ENCODE peak calls at places on chromosomes 5 and 9, in four cellular contexts. W, O, Q and L are unnamed samples.

GRCh38 chr9:86020731-86021130 is 78.6 kb downstream of the GOLM1 start:
- DNase-seq in Q (no peak), W (no peak), O (no peak), L (no peak)

GRCh38 chr9:120579139-120579749 is 723 bp downstream of the CDK5RAP2 start:
- DNase-seq in O (no peak), Q (no peak), W (peak), L (no peak)

GRCh38 chr9:93039456-93039855 is 19.0 kb upstream of the SUSD3 start:
- DNase-seq in O (no peak), W (no peak), Q (no peak), L (no peak)

GRCh38 chr9:89746385-89747116 is 141.7 kb downstream of the GADD45G start:
- DNase-seq in O (peak), Q (no peak), W (no peak), L (no peak)

GRCh38 chr9:16744386-16744785 is 126.1 kb downstream of the BNC2 start:
- DNase-seq in O (no peak), W (peak), Q (no peak), L (no peak)

GRCh38 chr9:22742401-22742800 is 295.8 kb downstream of the DMRTA1 start:
- DNase-seq in W (peak), O (no peak), Q (no peak), L (no peak)

GRCh38 chr9:118336952-118337349 is 632.7 kb downstream of the TLR4 start:
- DNase-seq in Q (no peak), O (no peak), W (no peak), L (no peak)

GRCh38 chr9:129435272-129435671 is 185.6 kb downstream of the C9orf50 start:
- DNase-seq in Q (no peak), W (no peak), O (no peak), L (no peak)

GRCh38 chr9:79592736-79593493 is 21.1 kb downstream of the TLE4 start:
- DNase-seq in W (no peak), Q (no peak), O (no peak), L (no peak)

GRCh38 chr9:136538599-136539426 is 7.0 kb downstream of the NOTCH1 start:
- DNase-seq in Q (no peak), W (no peak), O (no peak), L (no peak)

GRCh38 chr5:138792181-138792808 is 39.1 kb downstream of the CTNNA1 start:
- DNase-seq in O (no peak), Q (no peak), W (no peak), L (no peak)

GRCh38 chr5:103211858-103212500 is 46.6 kb upstream of the MACIR start:
- DNase-seq in O (no peak), W (no peak), Q (no peak), L (no peak)

GRCh38 chr5:38999037-38999436 is 75.2 kb downstream of the RICTOR start:
- DNase-seq in O (no peak), W (no peak), Q (no peak), L (no peak)

DNA sequence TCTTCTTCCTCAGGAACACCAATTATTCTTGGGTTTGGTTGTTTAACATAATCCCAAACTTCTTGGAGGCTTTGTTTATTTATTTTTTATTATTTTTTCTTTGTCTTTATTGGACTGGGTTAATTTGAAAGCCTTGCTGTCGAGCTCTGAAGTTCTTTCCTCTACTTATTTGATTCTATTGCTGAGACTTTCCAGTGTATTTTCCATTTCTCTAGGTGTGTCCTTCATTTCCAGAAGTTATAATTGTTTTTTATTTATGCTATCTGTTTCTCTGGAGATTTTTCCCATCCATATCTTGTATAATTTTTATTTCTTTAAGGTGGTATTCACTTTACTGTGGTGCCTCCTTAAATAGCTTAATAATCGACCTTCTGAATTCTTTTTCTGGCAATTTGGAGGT is 8.8 kb upstream of the RIOK2 start:
- DNase-seq in Q (no peak), O (no peak), W (no peak), L (no peak)
- H3K4me3 ChIP-seq in Q (no peak), O (no peak), W (no peak), L (no peak)

GRCh38 chr9:91885746-91886432 is 64.1 kb downstream of the ROR2 start:
- DNase-seq in W (no peak), Q (no peak), O (no peak), L (no peak)
- H3K4me3 ChIP-seq in W (no peak), Q (no peak), O (no peak), L (peak)

GRCh38 chr5:172436874-172437369 is 17.4 kb downstream of the SH3PXD2B start:
- DNase-seq in Q (no peak), W (no peak), O (no peak), L (no peak)
- H3K4me3 ChIP-seq in Q (no peak), W (no peak), O (no peak), L (no peak)

GRCh38 chr5:2546983-2547382 is 204.5 kb downstream of the IRX2 start:
- DNase-seq in W (no peak), Q (no peak), O (no peak), L (no peak)
- H3K4me3 ChIP-seq in W (no peak), Q (no peak), O (no peak), L (no peak)

GRCh38 chr9:73154760-73155159 is 3.1 kb downstream of the ANXA1 start:
- DNase-seq in W (peak), O (no peak), Q (no peak), L (no peak)

GRCh38 chr9:73155389-73155788 is 3.7 kb downstream of the ANXA1 start:
- DNase-seq in W (no peak), Q (no peak), O (no peak), L (no peak)

GRCh38 chr9:73157811-73158210 is 6.1 kb downstream of the ANXA1 start:
- DNase-seq in W (no peak), O (no peak), Q (no peak), L (no peak)

GRCh38 chr9:73156593-73157187 is 5.0 kb downstream of the ANXA1 start:
- DNase-seq in O (no peak), W (no peak), Q (no peak), L (no peak)

GRCh38 chr9:73155968-73156592 is 4.4 kb downstream of the ANXA1 start:
- DNase-seq in O (no peak), Q (no peak), W (no peak), L (no peak)
- H3K4me3 ChIP-seq in O (no peak), Q (no peak), W (no peak), L (no peak)

GRCh38 chr5:140344683-140345423 is 1.6 kb downstream of the HBEGF start:
- DNase-seq in Q (no peak), O (peak), W (peak), L (no peak)
- H3K4me3 ChIP-seq in Q (no peak), O (peak), W (peak), L (no peak)

GRCh38 chr5:28710360-28710759 is 1672.0 kb upstream of the CDH9 start:
- DNase-seq in Q (no peak), O (no peak), W (peak), L (no peak)

GRCh38 chr5:28703651-28704260 is 1665.4 kb upstream of the CDH9 start:
- DNase-seq in Q (no peak), W (no peak), O (no peak), L (no peak)

GRCh38 chr5:28708472-28708871 is 1670.1 kb upstream of the CDH9 start:
- DNase-seq in W (no peak), O (no peak), Q (no peak), L (no peak)

DNA sequence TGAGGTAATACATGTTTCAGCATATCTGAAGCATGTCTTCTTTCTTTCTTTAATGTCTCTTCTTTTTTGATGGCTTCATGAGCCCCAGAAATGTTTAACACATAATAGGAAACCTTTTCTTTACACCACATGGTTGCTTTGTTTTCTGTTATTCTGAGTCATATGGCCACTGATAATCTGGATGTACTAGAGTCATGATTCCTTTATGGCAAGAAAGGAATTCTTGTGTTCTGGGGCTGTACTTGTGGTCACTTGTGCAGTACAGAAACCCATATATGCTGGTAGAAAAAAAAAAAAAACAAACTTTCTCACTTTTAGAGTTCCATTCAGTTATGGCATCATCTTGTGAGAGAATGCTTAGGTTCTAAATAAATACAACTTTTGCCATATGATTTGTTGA is 1669.3 kb upstream of the CDH9 start:
- DNase-seq in Q (no peak), O (no peak), W (no peak), L (no peak)
- H3K4me3 ChIP-seq in Q (no peak), O (no peak), W (no peak), L (no peak)

GRCh38 chr9:70043689-70044449 is at the start of gene MAMDC2:
- DNase-seq in O (peak), W (no peak), Q (no peak), L (no peak)

GRCh38 chr9:70043285-70043684 is 363 bp upstream of the MAMDC2 start:
- DNase-seq in W (no peak), O (no peak), Q (no peak), L (no peak)

GRCh38 chr9:70046274-70047070 is 2.8 kb downstream of the MAMDC2 start:
- DNase-seq in W (no peak), O (no peak), Q (no peak), L (no peak)

GRCh38 chr9:70044450-70045307 is 1.0 kb downstream of the MAMDC2 start:
- DNase-seq in O (peak), W (no peak), Q (no peak), L (no peak)

GRCh38 chr9:70045452-70045851 is 1.8 kb downstream of the MAMDC2 start:
- DNase-seq in Q (no peak), O (no peak), W (no peak), L (no peak)
- H3K4me3 ChIP-seq in Q (no peak), O (no peak), W (no peak), L (no peak)

GRCh38 chr5:111226556-111226955 is 2.4 kb downstream of the CAMK4 start:
- DNase-seq in W (no peak), Q (no peak), O (no peak), L (no peak)

GRCh38 chr5:111227226-111227782 is 3.1 kb downstream of the CAMK4 start:
- DNase-seq in Q (no peak), O (no peak), W (no peak), L (no peak)

GRCh38 chr5:111225926-111226325 is 1.7 kb downstream of the CAMK4 start:
- DNase-seq in Q (no peak), W (no peak), O (no peak), L (no peak)

GRCh38 chr5:111229126-111229525 is 4.9 kb downstream of the CAMK4 start:
- DNase-seq in W (no peak), O (no peak), Q (no peak), L (no peak)

DNA sequence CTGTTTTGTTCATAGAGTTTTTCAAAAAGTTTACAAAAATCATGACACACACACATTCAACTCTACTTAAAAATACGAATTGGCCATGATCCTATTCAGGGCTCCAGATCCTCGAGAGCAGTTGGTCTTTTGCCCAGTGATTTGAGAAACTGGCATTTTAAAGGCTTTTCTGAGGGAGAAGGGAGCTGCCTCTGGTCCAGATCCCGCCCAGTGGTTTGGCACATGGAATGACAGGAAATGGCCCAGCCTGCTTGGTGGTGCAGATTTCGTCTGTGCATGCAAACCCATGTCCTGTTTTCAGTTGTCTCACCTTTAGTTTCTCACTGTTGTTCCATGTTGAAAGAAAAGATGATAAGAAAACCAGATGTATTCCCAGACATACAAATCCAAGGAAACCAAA is 3.6 kb downstream of the CAMK4 start:
- DNase-seq in O (no peak), W (peak), Q (no peak), L (no peak)
- H3K4me3 ChIP-seq in O (no peak), W (no peak), Q (peak), L (no peak)